ENCODE peak calls at places on chromosomes 12 and 14, in eight cellular contexts. Z is left lung, D is dorsolateral prefrontal cortex, E is cardiac fibroblast, G is skeletal muscle cell, L is lung, A is H7, B is gastrocnemius medialis. H is an unnamed sample.

GRCh38 chr14:51431033-51431709 is 191.1 kb downstream of the TMX1 start:
- DNase-seq in Z (no peak), D (no peak), E (no peak), G (no peak), L (no peak), A (no peak), B (no peak), H (no peak)

GRCh38 chr14:103115845-103116572 is 7.3 kb upstream of the TNFAIP2 start:
- DNase-seq in Z (no peak), D (no peak), E (no peak), G (no peak), L (no peak), A (no peak), B (no peak), H (no peak)

GRCh38 chr12:52182898-52183543 is 8.8 kb downstream of the KRT80 start:
- DNase-seq in Z (peak), D (no peak), E (no peak), G (no peak), L (no peak), A (peak), B (no peak), H (no peak)

GRCh38 chr12:19757317-19757877 is 318.1 kb downstream of the AEBP2 start:
- DNase-seq in Z (no peak), D (no peak), E (peak), G (no peak), L (no peak), A (peak), B (no peak), H (no peak)

GRCh38 chr12:42474391-42474790 is 115.2 kb downstream of the PRICKLE1 start:
- DNase-seq in Z (no peak), D (no peak), E (no peak), G (no peak), L (no peak), A (no peak), B (no peak), H (no peak)

GRCh38 chr14:55976619-55977018 is 141.6 kb upstream of the PELI2 start:
- DNase-seq in Z (no peak), D (no peak), E (peak), G (no peak), L (no peak), A (no peak), B (no peak), H (no peak)

GRCh38 chr12:62817556-62818271 is 117.2 kb downstream of the PPM1H start:
- DNase-seq in Z (no peak), D (peak), E (peak), G (peak), L (no peak), A (peak), B (no peak), H (no peak)

GRCh38 chr12:114408415-114408814 is 2.5 kb upstream of the TBX5 start:
- DNase-seq in Z (no peak), D (no peak), E (peak), G (no peak), L (no peak), A (peak), B (no peak), H (no peak)

GRCh38 chr12:120041386-120042231 is 52.6 kb downstream of the BICDL1 start:
- DNase-seq in Z (no peak), D (no peak), E (no peak), G (no peak), L (no peak), A (peak), B (no peak), H (no peak)

GRCh38 chr12:95881331-95881955 is 22.7 kb downstream of the SNRPF start:
- DNase-seq in Z (no peak), D (no peak), E (no peak), G (peak), L (no peak), A (no peak), B (no peak), H (no peak)

GRCh38 chr14:95290769-95291440 is 28.8 kb downstream of the CLMN start:
- DNase-seq in Z (no peak), D (no peak), E (no peak), G (no peak), L (peak), A (peak), B (peak), H (peak)

GRCh38 chr12:111687952-111688351 is 2.1 kb downstream of the ACAD10 start:
- DNase-seq in Z (no peak), D (no peak), E (no peak), G (no peak), L (no peak), A (no peak), B (no peak), H (no peak)

GRCh38 chr12:19575307-19576243 is 136.3 kb downstream of the AEBP2 start:
- DNase-seq in Z (no peak), D (no peak), E (peak), G (peak), L (peak), A (no peak), B (peak), H (peak)

GRCh38 chr12:131428086-131428685 is 282.7 kb upstream of the SFSWAP start:
- DNase-seq in Z (no peak), D (no peak), E (no peak), G (no peak), L (no peak), A (no peak), B (no peak), H (no peak)

GRCh38 chr12:131434208-131435125 is 276.4 kb upstream of the SFSWAP start:
- DNase-seq in Z (no peak), D (no peak), E (no peak), G (no peak), L (no peak), A (peak), B (no peak), H (no peak)

GRCh38 chr12:131436922-131437705 is 273.8 kb upstream of the SFSWAP start:
- DNase-seq in Z (no peak), D (no peak), E (no peak), G (no peak), L (no peak), A (peak), B (no peak), H (no peak)

GRCh38 chr12:131430158-131430772 is 280.6 kb upstream of the SFSWAP start:
- DNase-seq in Z (no peak), D (no peak), E (no peak), G (no peak), L (no peak), A (no peak), B (no peak), H (no peak)

DNA sequence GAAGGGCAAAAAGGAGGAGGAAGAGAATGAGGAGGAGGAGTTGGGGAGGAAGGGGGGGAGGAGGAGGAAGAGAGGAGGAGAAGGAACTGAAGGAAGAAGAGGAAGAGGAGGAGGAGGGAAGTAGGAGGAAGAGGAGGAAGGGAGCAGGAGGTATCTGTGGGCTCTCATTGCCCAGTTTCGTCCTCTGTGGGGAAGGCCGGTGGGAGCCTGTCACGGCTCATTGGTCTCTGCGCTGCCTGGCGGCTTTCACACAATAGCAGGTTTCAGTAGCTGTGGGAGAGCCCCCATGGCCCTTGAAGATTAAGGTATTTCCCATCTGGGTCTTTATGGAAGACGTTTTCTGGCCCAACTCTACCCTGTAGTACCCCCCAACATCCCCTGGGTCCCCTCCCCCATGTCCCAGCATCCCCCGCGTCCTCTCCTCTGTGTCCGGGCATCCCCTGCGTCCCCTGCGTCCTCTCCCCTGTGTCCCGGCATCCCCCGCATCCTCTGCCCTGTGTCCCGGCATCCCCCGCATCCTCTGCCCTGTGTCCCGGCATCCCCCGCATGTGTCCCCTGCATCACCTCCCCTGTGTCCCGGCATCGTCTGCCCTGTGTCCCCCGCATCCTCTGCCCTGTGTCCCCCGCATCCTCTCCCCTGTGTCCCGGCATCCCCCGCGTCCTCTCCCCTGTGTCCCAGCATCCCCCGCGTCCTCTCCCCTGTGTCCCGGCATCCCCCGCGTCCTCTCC is 278.2 kb upstream of the SFSWAP start:
- DNase-seq in Z (no peak), D (no peak), E (no peak), G (no peak), L (no peak), A (peak), B (no peak), H (peak)
- H3K4me3 ChIP-seq in Z (no peak), D (peak), E (no peak), G (no peak), L (no peak), A (no peak), B (no peak), H (no peak)

DNA sequence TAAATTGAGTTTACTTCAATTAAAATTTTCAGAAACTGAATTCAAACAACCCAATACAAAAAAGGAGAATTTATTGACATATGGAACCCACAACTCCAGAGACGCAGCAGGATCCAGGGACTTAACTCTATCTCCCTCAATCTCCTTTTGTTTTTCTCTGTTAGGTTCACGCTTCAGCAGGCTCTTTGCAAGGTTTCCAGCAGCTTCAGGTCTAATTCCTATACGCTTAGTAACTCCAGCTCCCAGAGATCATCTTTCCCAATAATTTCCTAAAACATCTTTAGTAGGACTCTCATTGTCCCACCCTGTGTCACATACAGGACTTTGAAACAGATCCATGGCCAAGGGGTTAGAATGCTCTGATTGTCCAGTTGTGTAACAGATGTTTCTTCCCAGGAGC is 175.2 kb downstream of the RMST start:
- DNase-seq in Z (no peak), D (no peak), E (no peak), G (no peak), L (no peak), A (no peak), B (no peak), H (no peak)
- H3K4me3 ChIP-seq in Z (no peak), D (no peak), E (no peak), G (no peak), L (no peak), A (no peak), B (no peak), H (no peak)

GRCh38 chr14:91356218-91356763 is 61.3 kb downstream of the CCDC88C start:
- DNase-seq in Z (no peak), D (no peak), E (no peak), G (no peak), L (no peak), A (no peak), B (no peak), H (no peak)
- H3K4me3 ChIP-seq in Z (no peak), D (no peak), E (no peak), G (no peak), L (no peak), A (no peak), B (no peak), H (no peak)

DNA sequence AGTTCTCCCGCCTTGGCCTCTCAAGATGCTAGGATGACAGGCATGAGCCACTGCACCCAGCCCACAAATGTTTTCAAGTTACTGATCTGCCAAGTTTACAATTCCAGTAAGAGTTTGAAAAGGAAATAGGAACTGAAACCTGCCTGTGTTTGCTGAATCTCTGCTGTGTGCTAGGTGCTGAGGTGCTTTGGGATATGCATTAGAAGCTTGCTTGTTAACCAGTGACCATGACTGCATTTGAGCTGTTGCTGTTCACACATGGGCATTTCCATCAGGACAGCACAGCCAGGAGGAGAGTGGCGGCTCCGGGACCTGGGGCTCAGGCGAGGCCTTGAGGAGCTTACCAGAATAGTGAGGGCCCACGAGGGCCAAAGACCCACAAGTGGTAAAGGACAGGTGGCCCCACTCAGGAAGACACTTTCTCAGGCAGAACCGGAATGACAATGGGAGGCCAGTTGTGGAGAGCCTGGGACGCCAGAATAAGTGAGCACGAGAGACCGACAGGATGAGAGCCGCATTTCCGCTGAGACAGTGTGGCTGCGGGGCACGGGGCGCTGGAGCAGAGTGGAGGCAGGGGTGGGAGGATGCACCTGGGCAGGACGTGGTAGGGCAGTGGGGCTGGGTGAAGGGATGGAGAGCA is 54.5 kb upstream of the MMP17 start:
- DNase-seq in Z (no peak), D (no peak), E (no peak), G (no peak), L (no peak), A (peak), B (no peak), H (no peak)
- H3K4me3 ChIP-seq in Z (no peak), D (no peak), E (no peak), G (no peak), L (no peak), A (no peak), B (no peak), H (no peak)

GRCh38 chr12:132923356-132923909 is 32.7 kb downstream of the ZNF605 start:
- DNase-seq in Z (no peak), D (no peak), E (no peak), G (no peak), L (no peak), A (no peak), B (no peak), H (no peak)

GRCh38 chr12:132924356-132924755 is 31.8 kb downstream of the ZNF605 start:
- DNase-seq in Z (no peak), D (no peak), E (no peak), G (no peak), L (no peak), A (no peak), B (no peak), H (no peak)

GRCh38 chr12:132926417-132926833 is 29.7 kb downstream of the ZNF605 start:
- DNase-seq in Z (no peak), D (no peak), E (no peak), G (no peak), L (no peak), A (no peak), B (no peak), H (no peak)

GRCh38 chr12:132922676-132923075 is 33.4 kb downstream of the ZNF605 start:
- DNase-seq in Z (no peak), D (no peak), E (no peak), G (no peak), L (no peak), A (no peak), B (no peak), H (no peak)

GRCh38 chr12:132925597-132926416 is 30.3 kb downstream of the ZNF605 start:
- DNase-seq in Z (no peak), D (no peak), E (no peak), G (no peak), L (no peak), A (no peak), B (no peak), H (no peak)
- H3K4me3 ChIP-seq in Z (no peak), D (no peak), E (no peak), G (no peak), L (no peak), A (no peak), B (no peak), H (no peak)

GRCh38 chr14:100146548-100147091 is 12.8 kb downstream of the DEGS2 start:
- DNase-seq in Z (peak), D (no peak), E (no peak), G (no peak), L (no peak), A (peak), B (no peak), H (no peak)

GRCh38 chr14:100144996-100145646 is 14.3 kb downstream of the DEGS2 start:
- DNase-seq in Z (no peak), D (no peak), E (no peak), G (no peak), L (no peak), A (no peak), B (no peak), H (no peak)

GRCh38 chr14:100147181-100147631 is 12.2 kb downstream of the DEGS2 start:
- DNase-seq in Z (peak), D (no peak), E (no peak), G (no peak), L (no peak), A (no peak), B (no peak), H (no peak)

GRCh38 chr14:100144645-100144995 is 14.8 kb downstream of the DEGS2 start:
- DNase-seq in Z (no peak), D (no peak), E (no peak), G (no peak), L (no peak), A (no peak), B (no peak), H (no peak)

GRCh38 chr14:100145682-100146464 is 13.6 kb downstream of the DEGS2 start:
- DNase-seq in Z (peak), D (no peak), E (no peak), G (no peak), L (no peak), A (no peak), B (no peak), H (no peak)
- H3K4me3 ChIP-seq in Z (no peak), D (no peak), E (no peak), G (no peak), L (no peak), A (no peak), B (no peak), H (no peak)

DNA sequence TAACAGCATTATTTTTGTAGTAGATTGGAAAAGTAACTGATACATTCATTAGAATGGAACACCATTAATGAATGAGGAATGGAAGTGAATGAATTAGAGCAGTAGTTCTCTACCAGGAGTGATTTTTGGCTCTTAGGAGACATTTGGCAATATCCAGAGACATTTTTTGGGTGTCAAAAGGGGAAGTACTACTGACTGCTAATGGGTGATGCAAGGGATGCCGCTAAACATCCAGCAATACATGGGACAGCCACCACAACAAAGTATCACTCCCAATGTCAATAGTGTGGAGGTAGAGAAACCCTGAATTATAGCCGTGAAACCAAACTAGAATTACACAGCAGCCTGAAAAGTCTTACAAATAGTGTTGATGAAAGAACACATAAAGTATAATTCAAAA is 1.5 kb downstream of the CHURC1 start:
- DNase-seq in Z (no peak), D (no peak), E (no peak), G (no peak), L (no peak), A (no peak), B (no peak), H (no peak)
- H3K4me3 ChIP-seq in Z (peak), D (peak), E (no peak), G (no peak), L (no peak), A (no peak), B (peak), H (no peak)

GRCh38 chr12:56311003-56311402 is 4.8 kb downstream of the CNPY2 start:
- DNase-seq in Z (no peak), D (no peak), E (no peak), G (no peak), L (no peak), A (no peak), B (no peak), H (no peak)
- H3K4me3 ChIP-seq in Z (no peak), D (no peak), E (no peak), G (no peak), L (no peak), A (no peak), B (no peak), H (no peak)

GRCh38 chr14:22040781-22041125 is 367.1 kb upstream of the OR4E1 start:
- DNase-seq in Z (no peak), D (no peak), E (no peak), G (no peak), L (no peak), A (no peak), B (no peak), H (no peak)
- H3K4me3 ChIP-seq in Z (no peak), D (no peak), E (no peak), G (no peak), L (no peak), A (no peak), B (no peak), H (no peak)

DNA sequence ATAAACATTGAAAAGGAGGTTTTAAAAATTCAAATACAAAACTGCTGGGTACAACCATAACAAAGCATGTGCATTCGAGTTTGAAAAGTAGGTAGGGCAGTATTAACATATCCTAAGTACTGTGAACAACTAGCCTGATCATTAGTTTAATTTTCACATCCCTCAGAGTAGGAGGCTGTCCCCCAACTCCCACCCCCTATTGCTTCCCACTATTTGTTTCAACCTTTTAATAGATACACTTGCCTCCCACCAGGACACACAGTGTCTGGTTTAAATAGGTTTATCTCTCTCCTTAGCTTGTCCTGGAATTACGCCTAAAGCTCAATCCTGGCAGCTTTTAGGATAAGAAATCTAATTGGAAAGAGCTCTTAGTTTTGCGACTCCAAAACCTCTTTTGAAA is 2.1 kb downstream of the TAOK3 start:
- DNase-seq in Z (no peak), D (no peak), E (no peak), G (no peak), L (no peak), A (no peak), B (no peak), H (no peak)
- H3K4me3 ChIP-seq in Z (peak), D (peak), E (no peak), G (peak), L (no peak), A (no peak), B (peak), H (no peak)